ENCODE peak calls at places on chromosomes 13 and 19, in six cellular contexts. Q is esophagus squamous epithelium; F is GM04504; J is iris pigment epithelial cell; D is stimulated activated CD4-positive, alpha-beta T cell treated with anti-CD3 and anti-CD28 coated beads, Interleukin-12 subunit alpha, Interleukin-12 subunit beta, amount 100 ng/mL, for 4 hours; M is SK-MEL-5. T is an unnamed sample.

GRCh38 chr19:47135156-47135555 is 4.5 kb downstream of the SAE1 start:
- DNase-seq in Q (no peak), D (no peak), F (no peak), M (no peak), J (no peak), T (no peak)

GRCh38 chr19:47704024-47704423 is 9.2 kb upstream of the EHD2 start:
- DNase-seq in D (no peak), M (no peak), Q (no peak), J (peak; percentile 98), F (no peak), T (no peak)

GRCh38 chr19:48999481-49000325 is 6.0 kb downstream of the RUVBL2 start:
- DNase-seq in J (peak; percentile 77), F (no peak), D (peak; percentile 54), Q (no peak), M (peak; percentile 82), T (no peak)

GRCh38 chr13:109355875-109356428 is 430.4 kb downstream of the IRS2 start:
- DNase-seq in M (no peak), F (no peak), J (no peak), Q (no peak), D (no peak), T (no peak)

GRCh38 chr19:11538232-11539036 is at the start of gene CNN1:
- DNase-seq in Q (no peak), M (no peak), D (no peak), F (no peak), J (peak; percentile 90), T (no peak)

GRCh38 chr13:40777166-40777956 is 6.4 kb upstream of the MRPS31 start:
- DNase-seq in Q (no peak), J (peak; percentile 71), F (no peak), D (peak; percentile 19), M (peak; percentile 78), T (no peak)

GRCh38 chr13:75550159-75550567 is 572 bp downstream of the UCHL3 start:
- DNase-seq in Q (no peak), J (peak; percentile 93), F (peak; percentile 28), M (peak; percentile 58), D (no peak), T (no peak)

GRCh38 chr13:63433546-63434150 is 2018.0 kb upstream of the PCDH20 start:
- DNase-seq in F (no peak), J (peak; percentile 73), D (no peak), M (peak; percentile 58), Q (no peak), T (no peak)

GRCh38 chr13:109593230-109593629 is 193.2 kb downstream of the IRS2 start:
- DNase-seq in Q (no peak), J (no peak), M (no peak), D (no peak), F (no peak), T (no peak)

GRCh38 chr13:36919833-36920611 is at the start of gene SMAD9:
- DNase-seq in D (peak; percentile 10), M (peak; percentile 63), F (peak; percentile 18), Q (no peak), J (peak; percentile 70), T (peak; percentile 11)

GRCh38 chr13:40706439-40706838 is 40.0 kb upstream of the FOXO1 start:
- DNase-seq in J (no peak), M (no peak), F (no peak), D (no peak), Q (no peak), T (no peak)

GRCh38 chr13:35784286-35784951 is 307.9 kb upstream of the MAB21L1 start:
- DNase-seq in M (no peak), F (no peak), Q (no peak), D (no peak), J (no peak), T (no peak)

GRCh38 chr13:63684822-63685221 is 2269.2 kb upstream of the PCDH20 start:
- DNase-seq in D (no peak), Q (no peak), M (no peak), F (no peak), J (no peak), T (no peak)

GRCh38 chr19:17081672-17082630 is 6.4 kb downstream of the MYO9B start:
- DNase-seq in Q (no peak), F (no peak), M (no peak), D (no peak), J (no peak), T (no peak)

GRCh38 chr19:29482855-29483640 is 42.7 kb upstream of the VSTM2B start:
- DNase-seq in Q (no peak), D (no peak), J (no peak), F (no peak), M (no peak), T (no peak)

GRCh38 chr19:51207747-51208146 is 17.1 kb upstream of the CD33 start:
- DNase-seq in M (no peak), F (no peak), J (no peak), Q (no peak), D (no peak), T (no peak)

T was measured in gastrocnemius medialis.